ENCODE peak calls at places on chromosomes 5 and 9, in ten cellular contexts. A is ELF-1; N is OCI-M1; T is MV-4-11; K is GM03348; P is naive thymus-derived CD8-positive, alpha-beta T cell; V is NCI-H2081; G is NCI-H510A treated with DMSO at 0.1 percent for 48 hours; D is NCI-H1092 treated with DMSO at 0.1 percent for 48 hours; E is A172. L is an unnamed sample.

GRCh38 chr5:10235350-10235749 is 14.3 kb downstream of the ATPSCKMT start:
- DNase-seq in N (no peak), A (no peak), D (no peak), E (peak), G (no peak), T (no peak), V (no peak), K (no peak), P (no peak), L (no peak)

GRCh38 chr5:107376546-107377276 is 294.0 kb downstream of the EFNA5 start:
- DNase-seq in K (no peak), P (no peak), A (no peak), E (no peak), N (no peak), D (no peak), V (no peak), G (no peak), T (no peak), L (no peak)

GRCh38 chr9:26656003-26656940 is 236.3 kb downstream of the CAAP1 start:
- DNase-seq in V (peak), A (peak), N (peak), P (no peak), T (no peak), D (peak), K (peak), G (no peak), E (peak), L (peak)

GRCh38 chr5:106545325-106545724 is 1125.4 kb downstream of the EFNA5 start:
- DNase-seq in P (no peak), V (no peak), N (no peak), G (no peak), E (peak), T (no peak), K (no peak), D (no peak), A (no peak), L (no peak)

GRCh38 chr5:1792842-1793266 is 6.8 kb downstream of the MRPL36 start:
- DNase-seq in D (no peak), K (peak), G (no peak), V (no peak), A (no peak), T (peak), P (peak), E (peak), N (peak), L (peak)

GRCh38 chr5:142520885-142521284 is 165.0 kb downstream of the FGF1 start:
- DNase-seq in N (no peak), D (no peak), P (no peak), E (peak), A (no peak), K (peak), G (no peak), V (no peak), T (no peak), L (no peak)

GRCh38 chr9:132032584-132032945 is 47.1 kb downstream of the MED27 start:
- DNase-seq in A (peak), D (no peak), V (no peak), K (no peak), E (peak), G (peak), T (no peak), P (no peak), N (no peak), L (no peak)

GRCh38 chr5:55037046-55037771 is 13.2 kb downstream of the GZMK start:
- DNase-seq in A (peak), T (no peak), E (peak), G (no peak), N (no peak), D (no peak), K (peak), V (no peak), P (no peak), L (no peak)

GRCh38 chr9:130240410-130241197 is 25.0 kb upstream of the HMCN2 start:
- DNase-seq in N (peak), E (peak), D (peak), A (peak), V (peak), P (no peak), G (peak), K (peak), T (peak), L (peak)

GRCh38 chr9:126984969-126985368 is 70.4 kb downstream of the RALGPS1 start:
- DNase-seq in P (no peak), T (no peak), D (no peak), A (no peak), G (no peak), E (peak), V (no peak), K (no peak), N (peak), L (no peak)

GRCh38 chr9:126550891-126551351 is 62.8 kb upstream of the LMX1B start:
- DNase-seq in A (no peak), D (no peak), G (no peak), T (no peak), N (no peak), P (no peak), V (no peak), E (no peak), K (no peak), L (no peak)

GRCh38 chr5:76222318-76222717 is 139.1 kb downstream of the SV2C start:
- DNase-seq in G (no peak), D (no peak), E (no peak), K (no peak), P (no peak), A (no peak), T (no peak), V (no peak), N (no peak), L (no peak)

GRCh38 chr9:129172816-129173215 is 5.2 kb downstream of the IER5L start:
- DNase-seq in D (no peak), E (no peak), A (peak), K (peak), G (no peak), P (no peak), V (no peak), T (no peak), N (no peak), L (no peak)

L was measured in AML-193.